ENCODE peak calls at places on chromosome 17, in eight cellular contexts. One of them, this sample, is unnamed.
A peak's percentile ranks its signal among the peaks of the same experiment; 100 is the strongest.

GRCh38 chr17:40474419-40475002 is 26.9 kb downstream of the TNS4 start:
- DNase-seq in breast epithelium: no peak
- DNase-seq in upper lobe of left lung: no peak
- DNase-seq in adrenal gland: no peak
- DNase-seq in adipocyte: peak; percentile 27
- DNase-seq in lower lobe of right lung: no peak
- DNase-seq in hepatocyte: peak; percentile 59
- DNase-seq in CD8-positive, alpha-beta memory T cell: no peak
- DNase-seq in this sample: no peak

GRCh38 chr17:15220785-15221184 is 44.3 kb downstream of the PMP22 start:
- DNase-seq in CD8-positive, alpha-beta memory T cell: no peak
- DNase-seq in adrenal gland: no peak
- DNase-seq in lower lobe of right lung: no peak
- DNase-seq in breast epithelium: no peak
- DNase-seq in upper lobe of left lung: no peak
- DNase-seq in hepatocyte: no peak
- DNase-seq in adipocyte: peak; percentile 59
- DNase-seq in this sample: no peak

GRCh38 chr17:47220531-47220999 is 11.4 kb downstream of the MYL4 start:
- DNase-seq in breast epithelium: no peak
- DNase-seq in CD8-positive, alpha-beta memory T cell: peak; percentile 39
- DNase-seq in upper lobe of left lung: no peak
- DNase-seq in hepatocyte: no peak
- DNase-seq in adrenal gland: no peak
- DNase-seq in lower lobe of right lung: no peak
- DNase-seq in adipocyte: no peak
- DNase-seq in this sample: no peak

GRCh38 chr17:38705803-38706624 is 941 bp downstream of the MLLT6 start:
- DNase-seq in CD8-positive, alpha-beta memory T cell: no peak
- DNase-seq in adipocyte: peak; percentile 56
- DNase-seq in adrenal gland: peak; percentile 70
- DNase-seq in upper lobe of left lung: peak; percentile 67
- DNase-seq in hepatocyte: peak; percentile 50
- DNase-seq in lower lobe of right lung: peak; percentile 68
- DNase-seq in breast epithelium: peak; percentile 45
- DNase-seq in this sample: peak; percentile 57

GRCh38 chr17:57050303-57050702 is 34.7 kb upstream of the AKAP1 start:
- DNase-seq in adrenal gland: no peak
- DNase-seq in hepatocyte: no peak
- DNase-seq in upper lobe of left lung: no peak
- DNase-seq in breast epithelium: no peak
- DNase-seq in lower lobe of right lung: no peak
- DNase-seq in adipocyte: no peak
- DNase-seq in CD8-positive, alpha-beta memory T cell: no peak
- DNase-seq in this sample: no peak

GRCh38 chr17:2337152-2337810 is at the start of gene SGSM2:
- DNase-seq in hepatocyte: peak; percentile 77
- DNase-seq in adipocyte: peak; percentile 79
- DNase-seq in adrenal gland: peak; percentile 75
- DNase-seq in upper lobe of left lung: peak; percentile 65
- DNase-seq in breast epithelium: no peak
- DNase-seq in lower lobe of right lung: peak; percentile 79
- DNase-seq in CD8-positive, alpha-beta memory T cell: peak; percentile 68
- DNase-seq in this sample: peak; percentile 54

GRCh38 chr17:6444573-6445335 is 499 bp downstream of the PIMREG start:
- DNase-seq in upper lobe of left lung: no peak
- DNase-seq in adrenal gland: no peak
- DNase-seq in hepatocyte: no peak
- DNase-seq in lower lobe of right lung: no peak
- DNase-seq in CD8-positive, alpha-beta memory T cell: no peak
- DNase-seq in breast epithelium: no peak
- DNase-seq in adipocyte: no peak
- DNase-seq in this sample: no peak

GRCh38 chr17:66431080-66431795 is 128.8 kb downstream of the PRKCA start:
- DNase-seq in lower lobe of right lung: peak; percentile 52
- DNase-seq in CD8-positive, alpha-beta memory T cell: no peak
- DNase-seq in upper lobe of left lung: no peak
- DNase-seq in hepatocyte: no peak
- DNase-seq in adipocyte: peak; percentile 34
- DNase-seq in breast epithelium: no peak
- DNase-seq in adrenal gland: no peak
- DNase-seq in this sample: no peak

GRCh38 chr17:72100445-72100844 is 20.4 kb upstream of the SOX9 start:
- DNase-seq in adipocyte: no peak
- DNase-seq in CD8-positive, alpha-beta memory T cell: no peak
- DNase-seq in hepatocyte: no peak
- DNase-seq in breast epithelium: no peak
- DNase-seq in lower lobe of right lung: no peak
- DNase-seq in adrenal gland: no peak
- DNase-seq in upper lobe of left lung: no peak
- DNase-seq in this sample: no peak

GRCh38 chr17:77392376-77393273 is 251.9 kb downstream of the SEC14L1 start:
- DNase-seq in breast epithelium: no peak
- DNase-seq in upper lobe of left lung: no peak
- DNase-seq in adipocyte: no peak
- DNase-seq in lower lobe of right lung: no peak
- DNase-seq in CD8-positive, alpha-beta memory T cell: no peak
- DNase-seq in hepatocyte: peak; percentile 89
- DNase-seq in adrenal gland: peak; percentile 89
- DNase-seq in this sample: peak; percentile 92

GRCh38 chr17:49459401-49459984 is 35.6 kb upstream of the NGFR start:
- DNase-seq in adrenal gland: no peak
- DNase-seq in CD8-positive, alpha-beta memory T cell: no peak
- DNase-seq in upper lobe of left lung: no peak
- DNase-seq in lower lobe of right lung: no peak
- DNase-seq in hepatocyte: no peak
- DNase-seq in breast epithelium: no peak
- DNase-seq in adipocyte: no peak
- DNase-seq in this sample: no peak

GRCh38 chr17:7218166-7218565 is 1.5 kb downstream of the DLG4 start:
- DNase-seq in hepatocyte: no peak
- DNase-seq in lower lobe of right lung: no peak
- DNase-seq in breast epithelium: no peak
- DNase-seq in CD8-positive, alpha-beta memory T cell: no peak
- DNase-seq in upper lobe of left lung: no peak
- DNase-seq in adipocyte: no peak
- DNase-seq in adrenal gland: no peak
- DNase-seq in this sample: no peak

GRCh38 chr17:41579484-41580243 is 7.0 kb downstream of the KRT14 start:
- DNase-seq in breast epithelium: peak; percentile 95
- DNase-seq in adipocyte: peak; percentile 54
- DNase-seq in upper lobe of left lung: peak; percentile 84
- DNase-seq in lower lobe of right lung: peak; percentile 80
- DNase-seq in CD8-positive, alpha-beta memory T cell: peak; percentile 34
- DNase-seq in hepatocyte: peak; percentile 91
- DNase-seq in adrenal gland: peak; percentile 95
- DNase-seq in this sample: peak; percentile 83

GRCh38 chr17:6623941-6624340 is 16.6 kb downstream of the KIAA0753 start:
- DNase-seq in adipocyte: peak; percentile 43
- DNase-seq in adrenal gland: no peak
- DNase-seq in hepatocyte: no peak
- DNase-seq in lower lobe of right lung: no peak
- DNase-seq in upper lobe of left lung: no peak
- DNase-seq in CD8-positive, alpha-beta memory T cell: no peak
- DNase-seq in breast epithelium: no peak
- DNase-seq in this sample: no peak

GRCh38 chr17:57875109-57876022 is 25.5 kb upstream of the MRPS23 start:
- DNase-seq in hepatocyte: peak; percentile 93
- DNase-seq in breast epithelium: peak; percentile 94
- DNase-seq in CD8-positive, alpha-beta memory T cell: no peak
- DNase-seq in adrenal gland: peak; percentile 96
- DNase-seq in upper lobe of left lung: peak; percentile 83
- DNase-seq in adipocyte: peak; percentile 98
- DNase-seq in lower lobe of right lung: peak; percentile 84
- DNase-seq in this sample: peak; percentile 97

GRCh38 chr17:81378941-81379511 is 16.2 kb upstream of the BAHCC1 start:
- DNase-seq in adrenal gland: no peak
- DNase-seq in adipocyte: no peak
- DNase-seq in breast epithelium: no peak
- DNase-seq in hepatocyte: no peak
- DNase-seq in lower lobe of right lung: no peak
- DNase-seq in CD8-positive, alpha-beta memory T cell: no peak
- DNase-seq in upper lobe of left lung: no peak
- DNase-seq in this sample: no peak

GRCh38 chr17:48554412-48555090 is 9.6 kb upstream of the HOXB2 start:
- DNase-seq in breast epithelium: no peak
- DNase-seq in adrenal gland: no peak
- DNase-seq in lower lobe of right lung: no peak
- DNase-seq in hepatocyte: no peak
- DNase-seq in adipocyte: no peak
- DNase-seq in CD8-positive, alpha-beta memory T cell: no peak
- DNase-seq in upper lobe of left lung: no peak
- DNase-seq in this sample: no peak

GRCh38 chr17:34840758-34841157 is 120.5 kb downstream of the CCT6B start:
- DNase-seq in hepatocyte: no peak
- DNase-seq in lower lobe of right lung: no peak
- DNase-seq in adrenal gland: no peak
- DNase-seq in upper lobe of left lung: no peak
- DNase-seq in adipocyte: no peak
- DNase-seq in breast epithelium: no peak
- DNase-seq in CD8-positive, alpha-beta memory T cell: no peak
- DNase-seq in this sample: no peak

GRCh38 chr17:57486978-57487377 is 230.7 kb downstream of the MSI2 start:
- DNase-seq in hepatocyte: no peak
- DNase-seq in CD8-positive, alpha-beta memory T cell: no peak
- DNase-seq in adrenal gland: no peak
- DNase-seq in breast epithelium: no peak
- DNase-seq in lower lobe of right lung: no peak
- DNase-seq in adipocyte: no peak
- DNase-seq in upper lobe of left lung: peak; percentile 33
- DNase-seq in this sample: no peak

GRCh38 chr17:3556905-3557767 is 476 bp downstream of the TRPV3 start:
- DNase-seq in hepatocyte: peak; percentile 45
- DNase-seq in adrenal gland: no peak
- DNase-seq in CD8-positive, alpha-beta memory T cell: no peak
- DNase-seq in lower lobe of right lung: no peak
- DNase-seq in breast epithelium: no peak
- DNase-seq in adipocyte: no peak
- DNase-seq in upper lobe of left lung: no peak
- DNase-seq in this sample: no peak
- H3K4me3 ChIP-seq in hepatocyte: no peak overlapping the region
- H3K4me3 ChIP-seq in adrenal gland: no peak overlapping the region
- H3K4me3 ChIP-seq in CD8-positive, alpha-beta memory T cell: no peak overlapping the region
- H3K4me3 ChIP-seq in lower lobe of right lung: no peak overlapping the region
- H3K4me3 ChIP-seq in breast epithelium: no peak overlapping the region
- H3K4me3 ChIP-seq in adipocyte: no peak overlapping the region
- H3K4me3 ChIP-seq in upper lobe of left lung: no peak overlapping the region
- H3K4me3 ChIP-seq in this sample: no peak overlapping the region

GRCh38 chr17:16427020-16427419 is 11.6 kb downstream of the TRPV2 start:
- DNase-seq in adrenal gland: no peak
- DNase-seq in CD8-positive, alpha-beta memory T cell: no peak
- DNase-seq in lower lobe of right lung: no peak
- DNase-seq in breast epithelium: no peak
- DNase-seq in adipocyte: no peak
- DNase-seq in hepatocyte: no peak
- DNase-seq in upper lobe of left lung: no peak
- DNase-seq in this sample: no peak

GRCh38 chr17:16428098-16428882 is 12.9 kb downstream of the TRPV2 start:
- DNase-seq in adrenal gland: peak; percentile 74
- DNase-seq in hepatocyte: peak; percentile 74
- DNase-seq in CD8-positive, alpha-beta memory T cell: no peak
- DNase-seq in breast epithelium: no peak
- DNase-seq in upper lobe of left lung: peak; percentile 66
- DNase-seq in adipocyte: peak; percentile 27
- DNase-seq in lower lobe of right lung: peak; percentile 70
- DNase-seq in this sample: no peak

GRCh38 chr17:16425202-16425601 is 9.8 kb downstream of the TRPV2 start:
- DNase-seq in adipocyte: no peak
- DNase-seq in upper lobe of left lung: no peak
- DNase-seq in lower lobe of right lung: no peak
- DNase-seq in CD8-positive, alpha-beta memory T cell: no peak
- DNase-seq in adrenal gland: no peak
- DNase-seq in hepatocyte: no peak
- DNase-seq in breast epithelium: no peak
- DNase-seq in this sample: no peak

GRCh38 chr17:16423226-16423872 is 8.0 kb downstream of the TRPV2 start:
- DNase-seq in hepatocyte: no peak
- DNase-seq in CD8-positive, alpha-beta memory T cell: no peak
- DNase-seq in adipocyte: no peak
- DNase-seq in adrenal gland: no peak
- DNase-seq in lower lobe of right lung: no peak
- DNase-seq in breast epithelium: no peak
- DNase-seq in upper lobe of left lung: no peak
- DNase-seq in this sample: no peak

GRCh38 chr17:16425698-16426659 is 10.6 kb downstream of the TRPV2 start:
- DNase-seq in CD8-positive, alpha-beta memory T cell: no peak
- DNase-seq in hepatocyte: peak; percentile 16
- DNase-seq in adrenal gland: no peak
- DNase-seq in upper lobe of left lung: no peak
- DNase-seq in adipocyte: no peak
- DNase-seq in breast epithelium: no peak
- DNase-seq in lower lobe of right lung: no peak
- DNase-seq in this sample: no peak
- H3K36me3 ChIP-seq in CD8-positive, alpha-beta memory T cell: peaks cover 57% of the 10 kb centered on the region
- H3K36me3 ChIP-seq in hepatocyte: no peaks in the 10 kb centered on the region
- H3K36me3 ChIP-seq in adrenal gland: no peaks in the 10 kb centered on the region
- H3K36me3 ChIP-seq in upper lobe of left lung: peaks cover 87% of the 10 kb centered on the region
- H3K36me3 ChIP-seq in adipocyte: peaks cover 16% of the 10 kb centered on the region
- H3K36me3 ChIP-seq in breast epithelium: no peaks in the 10 kb centered on the region
- H3K36me3 ChIP-seq in lower lobe of right lung: peaks cover 92% of the 10 kb centered on the region
- H3K36me3 ChIP-seq in this sample: no peaks in the 10 kb centered on the region

GRCh38 chr17:27087935-27088766 is 205.8 kb upstream of the WSB1 start:
- DNase-seq in hepatocyte: no peak
- DNase-seq in upper lobe of left lung: no peak
- DNase-seq in lower lobe of right lung: no peak
- DNase-seq in adrenal gland: no peak
- DNase-seq in breast epithelium: no peak
- DNase-seq in adipocyte: no peak
- DNase-seq in CD8-positive, alpha-beta memory T cell: no peak
- DNase-seq in this sample: no peak
- H3K9me3 ChIP-seq in hepatocyte: no peaks in the 10 kb centered on the region
- H3K9me3 ChIP-seq in upper lobe of left lung: no peaks in the 10 kb centered on the region
- H3K9me3 ChIP-seq in lower lobe of right lung: no peaks in the 10 kb centered on the region
- H3K9me3 ChIP-seq in adrenal gland: no peaks in the 10 kb centered on the region
- H3K9me3 ChIP-seq in breast epithelium: no peaks in the 10 kb centered on the region
- H3K9me3 ChIP-seq in adipocyte: no peaks in the 10 kb centered on the region
- H3K9me3 ChIP-seq in CD8-positive, alpha-beta memory T cell: no peaks in the 10 kb centered on the region
- H3K9me3 ChIP-seq in this sample: no peaks in the 10 kb centered on the region

GRCh38 chr17:64778102-64778366 is 115.9 kb upstream of the SMURF2 start:
- DNase-seq in adrenal gland: no peak
- DNase-seq in adipocyte: no peak
- DNase-seq in hepatocyte: no peak
- DNase-seq in lower lobe of right lung: no peak
- DNase-seq in upper lobe of left lung: no peak
- DNase-seq in CD8-positive, alpha-beta memory T cell: no peak
- DNase-seq in breast epithelium: no peak
- DNase-seq in this sample: no peak
- H3K4me3 ChIP-seq in adrenal gland: no peak overlapping the region
- H3K4me3 ChIP-seq in adipocyte: no peak overlapping the region
- H3K4me3 ChIP-seq in hepatocyte: no peak overlapping the region
- H3K4me3 ChIP-seq in lower lobe of right lung: peak overlapping the region; percentile 66
- H3K4me3 ChIP-seq in upper lobe of left lung: peak overlapping the region; percentile 81
- H3K4me3 ChIP-seq in CD8-positive, alpha-beta memory T cell: no peak overlapping the region
- H3K4me3 ChIP-seq in breast epithelium: peak overlapping the region; percentile 46
- H3K4me3 ChIP-seq in this sample: no peak overlapping the region

GRCh38 chr17:31357831-31358400 is 33.6 kb upstream of the RAB11FIP4 start:
- DNase-seq in lower lobe of right lung: no peak
- DNase-seq in adrenal gland: no peak
- DNase-seq in hepatocyte: no peak
- DNase-seq in breast epithelium: no peak
- DNase-seq in upper lobe of left lung: no peak
- DNase-seq in adipocyte: peak; percentile 49
- DNase-seq in CD8-positive, alpha-beta memory T cell: no peak
- DNase-seq in this sample: no peak

GRCh38 chr17:31355935-31356334 is 34.5 kb upstream of the EVI2A start:
- DNase-seq in adrenal gland: no peak
- DNase-seq in lower lobe of right lung: no peak
- DNase-seq in hepatocyte: no peak
- DNase-seq in breast epithelium: no peak
- DNase-seq in adipocyte: no peak
- DNase-seq in CD8-positive, alpha-beta memory T cell: no peak
- DNase-seq in upper lobe of left lung: no peak
- DNase-seq in this sample: no peak
- H3K36me3 ChIP-seq in adrenal gland: no peaks in the 10 kb centered on the region
- H3K36me3 ChIP-seq in lower lobe of right lung: peaks cover 88% of the 10 kb centered on the region
- H3K36me3 ChIP-seq in hepatocyte: no peaks in the 10 kb centered on the region
- H3K36me3 ChIP-seq in breast epithelium: peaks cover 5% of the 10 kb centered on the region
- H3K36me3 ChIP-seq in adipocyte: peaks cover 76% of the 10 kb centered on the region
- H3K36me3 ChIP-seq in CD8-positive, alpha-beta memory T cell: peaks cover 12% of the 10 kb centered on the region
- H3K36me3 ChIP-seq in upper lobe of left lung: peaks cover 82% of the 10 kb centered on the region
- H3K36me3 ChIP-seq in this sample: peaks cover 57% of the 10 kb centered on the region

This sample was measured in MG63.